ENCODE peak calls at places on chromosomes 12 and 14, in eight cellular contexts. E is HCEC 1CT; T is T1000; X is kidney tubule cell; V is neural crest cell; L is stimulated activated CD4-positive, alpha-beta T cell treated with anti-CD3 and anti-CD28 coated beads, Interleukin-1b, Interleukin-23, amount 100 ng/mL, for 24 hours; A is NCI-H2029; Y is stimulated activated effector memory CD8-positive, alpha-beta T cell treated with anti-CD3 and anti-CD28 coated beads, Interleukin-12 subunit alpha, Interleukin-12 subunit beta, amount 100 ng/mL, for 72 hours. W is an unnamed sample.

GRCh38 chr12:71046215-71046614 is 111.6 kb downstream of the TSPAN8 start:
- DNase-seq in E (peak), T (no peak), X (peak), V (no peak), L (no peak), A (no peak), Y (no peak), W (no peak)

GRCh38 chr12:18383203-18383602 is 121.9 kb downstream of the PIK3C2G start:
- DNase-seq in E (peak), T (no peak), X (peak), V (no peak), L (no peak), A (no peak), Y (no peak), W (peak)

GRCh38 chr14:51419685-51420084 is 179.6 kb downstream of the TMX1 start:
- DNase-seq in E (no peak), T (no peak), X (no peak), V (no peak), L (peak), A (peak), Y (no peak), W (peak)

GRCh38 chr12:49868952-49869815 is 26.3 kb upstream of the BCDIN3D start:
- DNase-seq in E (peak), T (peak), X (peak), V (no peak), L (no peak), A (peak), Y (no peak), W (no peak)

GRCh38 chr12:10288989-10289388 is 18.7 kb upstream of the KLRD1 start:
- DNase-seq in E (no peak), T (no peak), X (peak), V (no peak), L (no peak), A (no peak), Y (peak), W (no peak)

GRCh38 chr14:94345344-94346072 is 22.4 kb upstream of the SERPINA6 start:
- DNase-seq in E (peak), T (peak), X (peak), V (no peak), L (no peak), A (no peak), Y (peak), W (peak)

GRCh38 chr14:99780690-99781089 is 12.5 kb upstream of the EML1 start:
- DNase-seq in E (no peak), T (no peak), X (no peak), V (no peak), L (no peak), A (peak), Y (no peak), W (no peak)

GRCh38 chr12:94553130-94553519 is 93.5 kb upstream of the CEP83 start:
- DNase-seq in E (peak), T (peak), X (peak), V (no peak), L (no peak), A (no peak), Y (no peak), W (no peak)

GRCh38 chr12:24380122-24380521 is 430.7 kb upstream of the SOX5 start:
- DNase-seq in E (peak), T (no peak), X (no peak), V (no peak), L (no peak), A (no peak), Y (no peak), W (no peak)

GRCh38 chr12:25347716-25348261 is 97.1 kb upstream of the KRAS start:
- DNase-seq in E (peak), T (no peak), X (no peak), V (no peak), L (no peak), A (no peak), Y (no peak), W (no peak)

GRCh38 chr12:6821674-6822433 is at the start of gene GPR162:
- DNase-seq in E (peak), T (peak), X (no peak), V (peak), L (no peak), A (peak), Y (no peak), W (no peak)

GRCh38 chr14:95045836-95046430 is 111.4 kb downstream of the DICER1 start:
- DNase-seq in E (no peak), T (no peak), X (no peak), V (no peak), L (no peak), A (no peak), Y (no peak), W (no peak)

GRCh38 chr14:104382361-104383087 is 197.0 kb upstream of the C14orf180 start:
- DNase-seq in E (no peak), T (no peak), X (no peak), V (no peak), L (no peak), A (no peak), Y (no peak), W (no peak)

GRCh38 chr14:99754141-99755067 is 38.8 kb upstream of the EML1 start:
- DNase-seq in E (peak), T (no peak), X (no peak), V (no peak), L (no peak), A (no peak), Y (peak), W (no peak)

GRCh38 chr14:30906752-30907658 is 32.6 kb downstream of the COCH start:
- DNase-seq in E (peak), T (no peak), X (peak), V (no peak), L (no peak), A (no peak), Y (no peak), W (peak)

W was measured in SW 1271.